ENCODE peak calls at places on chromosome 20, in eight cellular contexts. L is HFF-Myc, K is HFFc6, H is nephron progenitor cell, N is lower leg skin, O is H9, D is breast epithelium, U is dorsolateral prefrontal cortex. W is an unnamed sample.

GRCh38 chr20:31606928-31607639 is 2.0 kb downstream of the ID1 start:
- DNase-seq in L (no peak), K (peak), H (peak), N (no peak), O (peak), D (no peak), U (no peak), W (no peak)

GRCh38 chr20:37971561-37972127 is 61.6 kb downstream of the TTI1 start:
- DNase-seq in L (no peak), K (no peak), H (no peak), N (no peak), O (no peak), D (no peak), U (no peak), W (no peak)

GRCh38 chr20:1122388-1123315 is 4.2 kb downstream of the PSMF1 start:
- DNase-seq in L (no peak), K (peak), H (no peak), N (peak), O (no peak), D (peak), U (no peak), W (peak)

GRCh38 chr20:63323298-63323820 is 30.4 kb downstream of the COL20A1 start:
- DNase-seq in L (no peak), K (no peak), H (no peak), N (no peak), O (no peak), D (no peak), U (no peak), W (peak)

GRCh38 chr20:39885975-39886649 is 802.9 kb downstream of the MAFB start:
- DNase-seq in L (peak), K (peak), H (peak), N (peak), O (peak), D (no peak), U (peak), W (peak)

GRCh38 chr20:63054103-63054474 is 47.3 kb upstream of the BHLHE23 start:
- DNase-seq in L (no peak), K (no peak), H (no peak), N (no peak), O (no peak), D (no peak), U (no peak), W (no peak)

GRCh38 chr20:38217791-38218565 is 42.6 kb downstream of the KIAA1755 start:
- DNase-seq in L (peak), K (peak), H (no peak), N (no peak), O (no peak), D (no peak), U (no peak), W (peak)

GRCh38 chr20:38859070-38859690 is 53.7 kb downstream of the PPP1R16B start:
- DNase-seq in L (no peak), K (no peak), H (no peak), N (no peak), O (no peak), D (no peak), U (no peak), W (no peak)

GRCh38 chr20:57434390-57434700 is 43.1 kb downstream of the RBM38 start:
- DNase-seq in L (no peak), K (no peak), H (no peak), N (no peak), O (no peak), D (no peak), U (no peak), W (no peak)
- TF ChIP-seq CTCF in L (peak), K (peak), H (no peak), N (no peak), O (peak), D (no peak), U (no peak), W (no peak)

DNA sequence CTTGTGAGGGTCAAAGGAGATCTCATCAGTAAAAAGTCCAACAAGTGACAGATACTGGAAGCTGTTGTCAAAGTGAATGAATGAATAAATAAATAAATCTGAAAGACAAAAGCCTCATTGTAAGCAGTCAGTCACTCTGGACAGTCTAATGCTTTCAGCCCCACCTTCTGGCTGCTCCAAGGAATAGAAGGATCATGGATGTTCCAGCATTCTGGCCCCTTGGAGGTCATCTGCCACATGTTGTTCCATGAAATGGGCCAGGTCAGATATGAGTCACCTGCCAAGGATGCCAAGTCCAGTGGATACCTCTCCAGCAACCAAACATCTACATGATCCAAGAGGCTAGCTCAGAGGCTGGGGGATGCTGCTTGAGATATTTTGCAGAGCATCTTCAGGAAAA is 185.6 kb downstream of the BMP7 start:
- DNase-seq in L (peak), K (peak), H (no peak), N (no peak), O (no peak), D (no peak), U (no peak), W (no peak)
- TF ChIP-seq CTCF in L (peak), K (peak), H (no peak), N (no peak), O (peak), D (no peak), U (peak), W (no peak)

GRCh38 chr20:51419646-51420045 is 122.9 kb downstream of the NFATC2 start:
- DNase-seq in L (no peak), K (no peak), H (no peak), N (no peak), O (no peak), D (no peak), U (no peak), W (no peak)

GRCh38 chr20:51417245-51417560 is 125.3 kb downstream of the NFATC2 start:
- DNase-seq in L (no peak), K (no peak), H (no peak), N (no peak), O (no peak), D (no peak), U (no peak), W (no peak)

GRCh38 chr20:51419236-51419635 is 123.3 kb downstream of the NFATC2 start:
- DNase-seq in L (no peak), K (no peak), H (no peak), N (no peak), O (no peak), D (no peak), U (no peak), W (no peak)

GRCh38 chr20:51416532-51417244 is 125.8 kb downstream of the NFATC2 start:
- DNase-seq in L (no peak), K (no peak), H (no peak), N (no peak), O (no peak), D (no peak), U (no peak), W (no peak)

GRCh38 chr20:51417745-51418529 is 124.6 kb downstream of the NFATC2 start:
- DNase-seq in L (no peak), K (no peak), H (no peak), N (no peak), O (no peak), D (no peak), U (no peak), W (no peak)
- TF ChIP-seq CTCF in L (no peak), K (no peak), H (no peak), N (no peak), O (peak), D (no peak), U (no peak), W (no peak)

GRCh38 chr20:55584964-55585363 is 420.4 kb downstream of the CBLN4 start:
- DNase-seq in L (no peak), K (no peak), H (no peak), N (no peak), O (no peak), D (no peak), U (no peak), W (no peak)
- TF ChIP-seq CTCF in L (no peak), K (no peak), H (no peak), N (no peak), O (no peak), D (no peak), U (no peak), W (no peak)

DNA sequence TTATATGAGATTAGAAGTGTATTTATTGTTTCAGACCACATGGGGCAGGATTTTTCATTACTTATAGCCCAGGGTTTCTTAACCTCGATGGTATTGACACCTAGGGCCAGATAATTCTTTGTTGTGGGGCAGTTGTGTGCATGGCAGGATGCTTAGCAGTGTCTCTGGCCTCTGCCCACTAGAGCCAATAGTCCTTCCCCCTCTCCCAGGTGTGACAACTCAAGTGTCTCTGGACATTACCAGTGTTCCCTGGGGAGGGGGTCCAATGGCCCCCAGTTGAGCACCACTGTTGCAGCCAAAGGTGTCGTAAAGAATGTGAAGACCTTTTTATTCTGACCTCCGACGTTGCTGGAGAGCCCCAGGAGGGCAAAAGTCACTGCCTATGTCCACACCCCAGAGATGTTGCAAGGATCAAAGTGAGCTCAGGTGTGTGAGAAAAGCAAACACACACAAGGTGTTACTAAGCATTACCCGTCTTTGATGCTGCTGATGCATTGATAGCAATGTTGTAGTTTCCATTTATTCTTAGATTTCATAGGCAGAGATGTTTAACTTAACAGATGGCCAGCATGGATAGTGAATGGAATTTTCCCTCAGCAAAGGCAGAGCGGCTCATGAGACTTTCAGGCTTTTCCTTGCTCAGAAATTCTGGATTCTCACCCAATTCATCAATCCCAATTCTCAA is 22.2 kb downstream of the BANF2 start:
- DNase-seq in L (no peak), K (no peak), H (no peak), N (no peak), O (no peak), D (no peak), U (no peak), W (peak)
- TF ChIP-seq CTCF in L (no peak), K (peak), H (no peak), N (no peak), O (no peak), D (no peak), U (no peak), W (no peak)

DNA sequence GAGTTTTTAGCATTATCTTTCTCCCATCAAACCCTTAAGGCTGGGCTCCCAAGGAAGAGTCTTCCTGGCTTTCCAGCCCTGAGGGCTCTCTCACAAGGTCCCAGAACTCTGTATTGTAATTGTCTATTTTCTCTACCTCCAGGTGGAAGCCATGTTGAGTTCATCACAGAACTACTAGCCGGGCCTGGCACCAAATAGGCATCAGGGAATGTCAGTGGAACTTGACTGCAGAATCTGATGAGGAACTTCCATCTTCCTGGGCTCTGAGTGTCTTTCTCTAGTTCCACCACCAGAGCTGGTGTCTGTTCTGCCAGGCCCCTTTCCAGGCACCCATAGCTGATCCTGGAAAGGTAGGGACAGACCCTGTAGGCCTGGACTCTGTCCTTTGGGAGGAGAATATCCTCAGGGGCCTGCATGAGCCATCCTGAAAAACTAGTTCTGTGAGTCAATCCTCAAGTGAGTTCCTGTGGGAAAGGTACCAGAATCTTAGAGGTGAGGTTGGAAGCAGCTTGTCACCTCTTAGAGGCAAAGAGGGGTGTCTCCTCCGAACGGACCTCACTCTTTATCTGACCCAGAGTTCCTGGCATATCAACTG is 11.1 kb upstream of the TOP1 start:
- DNase-seq in L (no peak), K (no peak), H (no peak), N (no peak), O (no peak), D (peak), U (no peak), W (no peak)
- TF ChIP-seq CTCF in L (no peak), K (no peak), H (no peak), N (no peak), O (peak), D (no peak), U (no peak), W (no peak)

W was measured in pancreas.